ENCODE peak calls at places on chromosomes 1 and 21, in five cellular contexts. One of them, this sample, is unnamed. For H3K4me1, the result is how much of the 10 kb centered on the place peaks cover.

GRCh38 chr1:181603735-181604410 is 120.6 kb downstream of the CACNA1E start:
- DNase-seq in transverse colon: no peak
- DNase-seq in K562: no peak
- DNase-seq in mucosa of descending colon: no peak
- DNase-seq in upper lobe of right lung: no peak
- DNase-seq in this sample: no peak

GRCh38 chr1:96240438-96240837 is 481.1 kb upstream of the PTBP2 start:
- DNase-seq in transverse colon: no peak
- DNase-seq in K562: no peak
- DNase-seq in mucosa of descending colon: no peak
- DNase-seq in upper lobe of right lung: no peak
- DNase-seq in this sample: no peak

GRCh38 chr1:156062189-156062588 is 1.2 kb downstream of the RAB25 start:
- DNase-seq in transverse colon: peak
- DNase-seq in K562: no peak
- DNase-seq in mucosa of descending colon: peak
- DNase-seq in upper lobe of right lung: no peak
- DNase-seq in this sample: peak

GRCh38 chr1:11948822-11949458 is 14.4 kb downstream of the PLOD1 start:
- DNase-seq in transverse colon: no peak
- DNase-seq in K562: peak
- DNase-seq in mucosa of descending colon: no peak
- DNase-seq in upper lobe of right lung: no peak
- DNase-seq in this sample: no peak

GRCh38 chr1:228343211-228343661 is 63.4 kb downstream of the TRIM11 start:
- DNase-seq in transverse colon: peak
- DNase-seq in K562: no peak
- DNase-seq in mucosa of descending colon: no peak
- DNase-seq in upper lobe of right lung: no peak
- DNase-seq in this sample: no peak

GRCh38 chr1:180909462-180909976 is 3.2 kb upstream of the KIAA1614 start:
- DNase-seq in transverse colon: no peak
- DNase-seq in K562: no peak
- DNase-seq in mucosa of descending colon: no peak
- DNase-seq in upper lobe of right lung: no peak
- DNase-seq in this sample: no peak

GRCh38 chr1:200206761-200207160 is 179.3 kb downstream of the NR5A2 start:
- DNase-seq in transverse colon: no peak
- DNase-seq in K562: no peak
- DNase-seq in mucosa of descending colon: no peak
- DNase-seq in upper lobe of right lung: no peak
- DNase-seq in this sample: no peak

GRCh38 chr1:205374205-205375078 is 17.7 kb upstream of the KLHDC8A start:
- DNase-seq in transverse colon: no peak
- DNase-seq in K562: no peak
- DNase-seq in mucosa of descending colon: no peak
- DNase-seq in upper lobe of right lung: no peak
- DNase-seq in this sample: peak

GRCh38 chr1:38133781-38134180 is 87.2 kb upstream of the POU3F1 start:
- DNase-seq in transverse colon: no peak
- DNase-seq in K562: no peak
- DNase-seq in mucosa of descending colon: no peak
- DNase-seq in upper lobe of right lung: no peak
- DNase-seq in this sample: no peak

GRCh38 chr1:44829506-44830384 is 13.3 kb downstream of the PTCH2 start:
- DNase-seq in transverse colon: no peak
- DNase-seq in K562: no peak
- DNase-seq in mucosa of descending colon: no peak
- DNase-seq in upper lobe of right lung: no peak
- DNase-seq in this sample: no peak

GRCh38 chr1:93716974-93717373 is 35.3 kb upstream of the BCAR3 start:
- DNase-seq in transverse colon: no peak
- DNase-seq in K562: peak
- DNase-seq in mucosa of descending colon: no peak
- DNase-seq in upper lobe of right lung: no peak
- DNase-seq in this sample: no peak

GRCh38 chr1:116382321-116382720 is 9.3 kb downstream of the ATP1A1 start:
- DNase-seq in transverse colon: no peak
- DNase-seq in K562: no peak
- DNase-seq in mucosa of descending colon: no peak
- DNase-seq in upper lobe of right lung: no peak
- DNase-seq in this sample: no peak

GRCh38 chr1:24894002-24894401 is 36.1 kb downstream of the RUNX3 start:
- DNase-seq in transverse colon: no peak
- DNase-seq in K562: no peak
- DNase-seq in mucosa of descending colon: peak
- DNase-seq in upper lobe of right lung: no peak
- DNase-seq in this sample: no peak

GRCh38 chr1:56965916-56966697 is at the start of gene C8B:
- DNase-seq in transverse colon: no peak
- DNase-seq in K562: no peak
- DNase-seq in mucosa of descending colon: no peak
- DNase-seq in upper lobe of right lung: no peak
- DNase-seq in this sample: no peak

GRCh38 chr21:25461730-25462129 is 145.6 kb downstream of the MRPL39 start:
- DNase-seq in transverse colon: no peak
- DNase-seq in K562: no peak
- DNase-seq in mucosa of descending colon: no peak
- DNase-seq in upper lobe of right lung: no peak
- DNase-seq in this sample: peak

GRCh38 chr1:97271906-97272788 is 550.6 kb downstream of the PTBP2 start:
- DNase-seq in transverse colon: no peak
- DNase-seq in K562: no peak
- DNase-seq in mucosa of descending colon: no peak
- DNase-seq in upper lobe of right lung: no peak
- DNase-seq in this sample: peak

GRCh38 chr1:155079487-155080249 is 1.0 kb downstream of the EFNA3 start:
- DNase-seq in transverse colon: peak
- DNase-seq in K562: peak
- DNase-seq in mucosa of descending colon: peak
- DNase-seq in upper lobe of right lung: no peak
- DNase-seq in this sample: peak

GRCh38 chr1:100187912-100188311 is 9.9 kb upstream of the LRRC39 start:
- DNase-seq in transverse colon: peak
- DNase-seq in K562: no peak
- DNase-seq in mucosa of descending colon: no peak
- DNase-seq in upper lobe of right lung: no peak
- DNase-seq in this sample: peak

GRCh38 chr21:41065539-41065938 is 102.4 kb upstream of the BACE2 start:
- DNase-seq in transverse colon: no peak
- DNase-seq in K562: peak
- DNase-seq in mucosa of descending colon: no peak
- DNase-seq in upper lobe of right lung: no peak
- DNase-seq in this sample: peak

GRCh38 chr1:103250441-103250861 is 142.1 kb upstream of the COL11A1 start:
- DNase-seq in transverse colon: no peak
- DNase-seq in K562: no peak
- DNase-seq in mucosa of descending colon: no peak
- DNase-seq in upper lobe of right lung: no peak
- DNase-seq in this sample: peak

GRCh38 chr1:36239941-36240637 is 15.8 kb downstream of the THRAP3 start:
- DNase-seq in transverse colon: no peak
- DNase-seq in K562: peak
- DNase-seq in mucosa of descending colon: no peak
- DNase-seq in upper lobe of right lung: no peak
- DNase-seq in this sample: peak

GRCh38 chr1:39852214-39852791 is 31.0 kb downstream of the TRIT1 start:
- DNase-seq in transverse colon: no peak
- DNase-seq in K562: no peak
- DNase-seq in mucosa of descending colon: no peak
- DNase-seq in upper lobe of right lung: no peak
- DNase-seq in this sample: peak

GRCh38 chr1:154745286-154745731 is 124.8 kb downstream of the KCNN3 start:
- DNase-seq in transverse colon: peak
- DNase-seq in K562: no peak
- DNase-seq in mucosa of descending colon: no peak
- DNase-seq in upper lobe of right lung: no peak
- DNase-seq in this sample: no peak

GRCh38 chr1:20281801-20282200 is 8.9 kb upstream of the VWA5B1 start:
- DNase-seq in transverse colon: no peak
- DNase-seq in K562: no peak
- DNase-seq in mucosa of descending colon: no peak
- DNase-seq in upper lobe of right lung: no peak
- DNase-seq in this sample: no peak

GRCh38 chr1:226002667-226003501 is 3.7 kb upstream of the SDE2 start:
- DNase-seq in transverse colon: peak
- DNase-seq in K562: peak
- DNase-seq in mucosa of descending colon: peak
- DNase-seq in upper lobe of right lung: peak
- DNase-seq in this sample: no peak

GRCh38 chr1:156245451-156246232 is 2.2 kb downstream of the PAQR6 start:
- DNase-seq in transverse colon: peak
- DNase-seq in K562: no peak
- DNase-seq in mucosa of descending colon: peak
- DNase-seq in upper lobe of right lung: peak
- DNase-seq in this sample: peak

GRCh38 chr1:41478118-41478748 is 6.2 kb downstream of the EDN2 start:
- DNase-seq in transverse colon: no peak
- DNase-seq in K562: no peak
- DNase-seq in mucosa of descending colon: peak
- DNase-seq in upper lobe of right lung: no peak
- DNase-seq in this sample: no peak

GRCh38 chr1:175733762-175734161 is 9.6 kb downstream of the TNR start:
- DNase-seq in transverse colon: no peak
- DNase-seq in K562: peak
- DNase-seq in mucosa of descending colon: no peak
- DNase-seq in upper lobe of right lung: no peak
- DNase-seq in this sample: no peak

GRCh38 chr1:117177376-117177775 is 33.4 kb downstream of the VTCN1 start:
- DNase-seq in transverse colon: no peak
- DNase-seq in K562: no peak
- DNase-seq in mucosa of descending colon: no peak
- DNase-seq in upper lobe of right lung: no peak
- DNase-seq in this sample: no peak

GRCh38 chr1:88462481-88463261 is 221.4 kb upstream of the PKN2 start:
- DNase-seq in transverse colon: no peak
- DNase-seq in K562: no peak
- DNase-seq in mucosa of descending colon: peak
- DNase-seq in upper lobe of right lung: no peak
- DNase-seq in this sample: peak

GRCh38 chr1:243325305-243325890 is 69.6 kb downstream of the SDCCAG8 start:
- DNase-seq in transverse colon: no peak
- DNase-seq in K562: peak
- DNase-seq in mucosa of descending colon: no peak
- DNase-seq in upper lobe of right lung: no peak
- DNase-seq in this sample: peak

GRCh38 chr1:19079541-19079940 is 123.1 kb upstream of the IFFO2 start:
- DNase-seq in transverse colon: no peak
- DNase-seq in K562: no peak
- DNase-seq in mucosa of descending colon: no peak
- DNase-seq in upper lobe of right lung: no peak
- DNase-seq in this sample: no peak

GRCh38 chr1:22262583-22262982 is 119.7 kb upstream of the WNT4 start:
- DNase-seq in transverse colon: peak
- DNase-seq in K562: no peak
- DNase-seq in mucosa of descending colon: peak
- DNase-seq in upper lobe of right lung: no peak
- DNase-seq in this sample: no peak

GRCh38 chr1:93753766-93754763 is 72.4 kb upstream of the BCAR3 start:
- DNase-seq in transverse colon: no peak
- DNase-seq in K562: no peak
- DNase-seq in mucosa of descending colon: no peak
- DNase-seq in upper lobe of right lung: no peak
- DNase-seq in this sample: peak

GRCh38 chr1:208741296-208741695 is 497.1 kb upstream of the PLXNA2 start:
- DNase-seq in transverse colon: no peak
- DNase-seq in K562: no peak
- DNase-seq in mucosa of descending colon: no peak
- DNase-seq in upper lobe of right lung: no peak
- DNase-seq in this sample: no peak

DNA sequence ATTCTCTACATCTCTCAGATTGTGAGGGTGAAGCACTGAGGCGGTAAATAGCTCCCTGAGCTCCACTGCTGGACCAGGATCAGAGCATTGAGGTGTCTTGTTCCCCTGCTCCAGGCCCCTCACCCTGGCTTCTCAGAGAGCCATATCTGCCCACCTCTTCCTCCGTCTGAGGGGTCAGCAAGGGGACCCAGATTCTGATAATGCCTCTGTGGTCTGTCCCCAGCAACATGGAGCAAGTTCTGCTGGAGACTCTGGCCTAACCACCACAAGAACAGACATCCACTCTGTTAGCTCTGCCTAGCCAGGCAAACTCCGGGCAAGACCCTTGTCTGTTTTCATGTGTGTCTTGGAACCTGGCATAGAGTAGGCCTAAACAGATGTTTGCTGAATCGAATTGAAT is 2.2 kb downstream of the TRAF5 start:
- DNase-seq in transverse colon: no peak
- DNase-seq in K562: no peak
- DNase-seq in mucosa of descending colon: no peak
- DNase-seq in upper lobe of right lung: no peak
- DNase-seq in this sample: no peak
- H3K4me1 ChIP-seq in transverse colon: half or more
- H3K4me1 ChIP-seq in K562: under half
- H3K4me1 ChIP-seq in mucosa of descending colon: half or more
- H3K4me1 ChIP-seq in upper lobe of right lung: under half
- H3K4me1 ChIP-seq in this sample: under half

DNA sequence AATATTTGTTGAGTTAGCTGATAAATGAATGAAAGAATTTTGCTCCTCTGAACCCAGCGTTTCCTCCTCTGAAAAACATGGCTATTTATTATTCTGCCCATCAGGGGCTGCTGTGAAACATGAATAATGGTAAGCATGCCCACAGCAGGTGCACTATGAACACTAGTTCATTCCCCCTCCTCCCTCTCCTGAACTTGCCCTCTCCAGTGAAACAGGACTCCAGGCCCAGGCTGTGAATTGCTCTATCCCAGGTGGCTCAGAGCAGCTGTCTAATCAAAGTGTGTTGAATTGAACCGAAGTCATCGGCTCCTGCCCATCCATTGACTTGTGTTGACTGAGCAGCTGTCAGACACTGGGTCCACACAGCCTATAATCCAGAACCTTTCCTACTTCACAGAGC is 267.1 kb downstream of the PTPRU start:
- DNase-seq in transverse colon: no peak
- DNase-seq in K562: no peak
- DNase-seq in mucosa of descending colon: no peak
- DNase-seq in upper lobe of right lung: no peak
- DNase-seq in this sample: no peak
- H3K4me3 ChIP-seq in transverse colon: no peak
- H3K4me3 ChIP-seq in K562: no peak
- H3K4me3 ChIP-seq in mucosa of descending colon: no peak
- H3K4me3 ChIP-seq in upper lobe of right lung: no peak
- H3K4me3 ChIP-seq in this sample: no peak

GRCh38 chr1:167635941-167636340 is 5.9 kb downstream of the RCSD1 start:
- DNase-seq in transverse colon: no peak
- DNase-seq in K562: no peak
- DNase-seq in mucosa of descending colon: no peak
- DNase-seq in upper lobe of right lung: no peak
- DNase-seq in this sample: no peak
- H3K4me1 ChIP-seq in transverse colon: under half
- H3K4me1 ChIP-seq in K562: under half
- H3K4me1 ChIP-seq in mucosa of descending colon: under half
- H3K4me1 ChIP-seq in upper lobe of right lung: under half
- H3K4me1 ChIP-seq in this sample: under half

GRCh38 chr1:207029991-207030521 is 2.5 kb downstream of the C1orf116 start:
- DNase-seq in transverse colon: no peak
- DNase-seq in K562: peak
- DNase-seq in mucosa of descending colon: no peak
- DNase-seq in upper lobe of right lung: no peak
- DNase-seq in this sample: no peak
- H3K4me3 ChIP-seq in transverse colon: no peak
- H3K4me3 ChIP-seq in K562: no peak
- H3K4me3 ChIP-seq in mucosa of descending colon: no peak
- H3K4me3 ChIP-seq in upper lobe of right lung: peak
- H3K4me3 ChIP-seq in this sample: no peak

This sample was measured in adipocyte.